ENCODE peak calls at places on chromosomes 13 and 19, in four cellular contexts. K is kidney; E is MCF 10A; F is CD8-positive, alpha-beta T cell. Z is an unnamed sample.

GRCh38 chr13:50284540-50284939 is 269.3 kb downstream of the KCNRG start:
- DNase-seq in K (no peak), E (no peak), F (no peak), Z (no peak)

GRCh38 chr13:24619302-24619701 is 60.9 kb upstream of the ATP12A start:
- DNase-seq in K (no peak), E (no peak), F (no peak), Z (no peak)

GRCh38 chr13:99218545-99218944 is 17.9 kb downstream of the UBAC2 start:
- DNase-seq in K (no peak), E (no peak), F (no peak), Z (no peak)

GRCh38 chr19:8212916-8213315 is 3.7 kb downstream of the CERS4 start:
- DNase-seq in K (no peak), E (no peak), F (no peak), Z (no peak)

GRCh38 chr19:3673506-3674439 is 26.5 kb downstream of the PIP5K1C start:
- DNase-seq in K (no peak), E (no peak), F (no peak), Z (no peak)

GRCh38 chr19:28213476-28214082 is 999.4 kb downstream of the UQCRFS1 start:
- DNase-seq in K (no peak), E (no peak), F (no peak), Z (no peak)

GRCh38 chr13:113746143-113746525 is 12.9 kb upstream of the TMEM255B start:
- DNase-seq in K (peak), E (no peak), F (no peak), Z (no peak)

GRCh38 chr13:99986751-99987150 is 5.2 kb downstream of the ZIC2 start:
- DNase-seq in K (no peak), E (no peak), F (no peak), Z (no peak)

GRCh38 chr19:48400018-48400742 is 6.7 kb downstream of the GRIN2D start:
- DNase-seq in K (no peak), E (peak), F (peak), Z (peak)

GRCh38 chr19:33502521-33502920 is 19.1 kb downstream of the PEPD start:
- DNase-seq in K (no peak), E (no peak), F (no peak), Z (no peak)

GRCh38 chr19:4032436-4032835 is 24.9 kb downstream of the PIAS4 start:
- DNase-seq in K (no peak), E (no peak), F (no peak), Z (no peak)

DNA sequence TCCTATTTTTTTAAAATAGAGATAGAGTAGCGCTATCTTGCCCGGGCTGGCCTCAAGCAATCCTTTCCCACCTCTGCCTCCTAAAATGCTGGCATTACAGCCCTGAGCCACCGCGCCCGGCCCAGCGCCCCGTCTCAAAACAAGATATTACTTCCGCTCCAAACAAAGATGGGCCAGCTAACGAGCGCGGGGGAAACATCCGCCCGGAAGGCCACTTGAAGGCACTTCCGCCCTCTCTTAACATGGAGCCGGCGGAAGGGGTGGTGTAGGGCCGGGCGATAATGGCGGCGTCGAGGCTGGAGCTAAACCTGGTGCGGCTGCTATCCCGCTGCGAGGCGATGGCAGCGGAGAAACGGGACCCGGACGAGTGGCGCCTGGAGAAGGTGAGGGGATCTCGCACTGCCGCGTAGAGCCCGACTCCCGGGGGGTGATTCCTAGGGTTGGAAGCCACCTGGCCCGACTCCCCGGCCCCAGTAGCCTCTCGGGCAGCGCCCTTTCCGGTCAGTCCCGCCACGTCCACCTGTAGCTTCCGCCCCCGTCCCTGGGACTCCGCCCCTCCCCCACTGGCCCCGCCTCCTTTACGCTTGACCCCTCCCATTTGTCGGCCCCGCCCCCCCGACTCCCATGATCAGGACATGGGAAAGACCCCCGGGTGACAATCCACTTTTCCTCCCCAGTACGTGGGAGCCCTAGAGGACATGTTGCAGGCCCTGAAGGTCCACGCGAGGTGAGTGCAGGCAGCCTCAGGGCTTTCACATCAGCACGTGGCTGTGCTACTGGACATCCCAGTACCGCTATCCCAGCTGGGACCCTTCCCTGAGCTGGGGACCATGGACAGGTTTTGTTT is at the start of gene USE1:
- DNase-seq in K (peak), E (peak), F (peak), Z (peak)
- TF ChIP-seq CTCF in K (no peak), E (no peak), F (no peak), Z (no peak)

GRCh38 chr13:110957931-110958330 is 43.1 kb upstream of the ANKRD10 start:
- DNase-seq in K (no peak), E (no peak), F (no peak), Z (no peak)

GRCh38 chr13:110960219-110960618 is 45.4 kb upstream of the ANKRD10 start:
- DNase-seq in K (no peak), E (no peak), F (no peak), Z (no peak)

GRCh38 chr13:110953833-110954532 is 39.1 kb upstream of the ANKRD10 start:
- DNase-seq in K (no peak), E (no peak), F (no peak), Z (no peak)

GRCh38 chr13:110953416-110953815 is 38.5 kb upstream of the ANKRD10 start:
- DNase-seq in K (no peak), E (no peak), F (no peak), Z (no peak)

GRCh38 chr13:110957181-110957884 is 42.5 kb upstream of the ANKRD10 start:
- DNase-seq in K (no peak), E (peak), F (no peak), Z (peak)
- TF ChIP-seq CTCF in K (no peak), E (peak), F (no peak), Z (no peak)

GRCh38 chr13:75685239-75685697 is 49.1 kb downstream of the LMO7 start:
- DNase-seq in K (no peak), E (peak), F (no peak), Z (no peak)
- TF ChIP-seq CTCF in K (no peak), E (no peak), F (no peak), Z (no peak)

GRCh38 chr19:633068-633785 is at the start of gene POLRMT:
- DNase-seq in K (peak), E (peak), F (peak), Z (peak)
- TF ChIP-seq CTCF in K (no peak), E (no peak), F (no peak), Z (peak)

GRCh38 chr19:50646074-50646807 is 3.0 kb upstream of the C19orf81 start:
- DNase-seq in K (no peak), E (peak), F (no peak), Z (no peak)

GRCh38 chr19:50647879-50648615 is 1.2 kb upstream of the C19orf81 start:
- DNase-seq in K (no peak), E (no peak), F (no peak), Z (no peak)

GRCh38 chr19:50651174-50651573 is 1.9 kb downstream of the C19orf81 start:
- DNase-seq in K (no peak), E (no peak), F (no peak), Z (no peak)

GRCh38 chr19:50649433-50650391 is at the start of gene C19orf81:
- DNase-seq in K (no peak), E (peak), F (no peak), Z (no peak)

GRCh38 chr19:50648659-50649058 is 586 bp upstream of the C19orf81 start:
- DNase-seq in K (no peak), E (no peak), F (no peak), Z (no peak)
- TF ChIP-seq CTCF in K (no peak), E (no peak), F (no peak), Z (no peak)

GRCh38 chr13:46735425-46735824 is 61.5 kb downstream of the ESD start:
- DNase-seq in K (no peak), E (no peak), F (no peak), Z (no peak)

GRCh38 chr13:46738055-46738454 is 58.9 kb downstream of the ESD start:
- DNase-seq in K (no peak), E (no peak), F (no peak), Z (no peak)

GRCh38 chr13:46743191-46743590 is 53.8 kb downstream of the ESD start:
- DNase-seq in K (no peak), E (no peak), F (no peak), Z (no peak)

GRCh38 chr13:46736568-46736967 is 60.4 kb downstream of the ESD start:
- DNase-seq in K (no peak), E (no peak), F (no peak), Z (no peak)

GRCh38 chr13:46739447-46740125 is 57.4 kb downstream of the ESD start:
- DNase-seq in K (no peak), E (no peak), F (no peak), Z (no peak)
- TF ChIP-seq CTCF in K (no peak), E (no peak), F (no peak), Z (no peak)

GRCh38 chr13:73684286-73684685 is 449.9 kb downstream of the KLF12 start:
- DNase-seq in K (no peak), E (no peak), F (no peak), Z (no peak)
- TF ChIP-seq CTCF in K (no peak), E (no peak), F (no peak), Z (no peak)

GRCh38 chr19:42532881-42533280 is 4.6 kb upstream of the CEACAM1 start:
- DNase-seq in K (no peak), E (no peak), F (no peak), Z (no peak)

GRCh38 chr19:42531313-42531712 is 3.0 kb upstream of the CEACAM1 start:
- DNase-seq in K (no peak), E (no peak), F (no peak), Z (no peak)

GRCh38 chr19:42524943-42525342 is 3.3 kb downstream of the CEACAM1 start:
- DNase-seq in K (no peak), E (no peak), F (no peak), Z (no peak)

GRCh38 chr19:42528354-42529247 is at the start of gene CEACAM1:
- DNase-seq in K (no peak), E (peak), F (peak), Z (no peak)

DNA sequence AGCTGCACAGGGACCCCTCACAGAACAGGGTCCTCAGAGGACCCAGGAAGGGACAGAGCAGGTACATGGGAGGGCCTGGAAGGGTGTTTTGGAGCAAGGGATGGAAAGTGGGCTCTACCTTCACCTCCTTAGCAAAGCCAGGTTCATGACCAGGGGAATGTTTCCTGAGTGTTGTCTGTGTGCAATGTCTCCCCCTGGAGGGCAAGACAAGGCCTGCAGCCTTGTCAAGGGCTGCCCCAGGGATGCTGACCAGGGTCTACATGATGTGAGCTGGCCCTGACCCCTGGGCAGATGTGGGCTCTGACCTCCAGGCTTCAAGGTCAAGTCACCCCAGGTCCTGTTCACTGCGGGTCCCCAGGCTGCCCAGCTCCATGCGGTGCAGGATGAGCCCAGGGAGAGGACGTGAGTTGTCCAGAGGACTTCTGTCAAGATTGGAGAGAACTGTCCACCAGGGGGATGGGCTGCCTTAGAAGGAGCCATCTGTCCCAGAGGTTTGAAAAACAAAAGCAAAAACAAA is 1.0 kb upstream of the CEACAM1 start:
- DNase-seq in K (no peak), E (peak), F (peak), Z (peak)
- TF ChIP-seq CTCF in K (peak), E (peak), F (peak), Z (peak)

DNA sequence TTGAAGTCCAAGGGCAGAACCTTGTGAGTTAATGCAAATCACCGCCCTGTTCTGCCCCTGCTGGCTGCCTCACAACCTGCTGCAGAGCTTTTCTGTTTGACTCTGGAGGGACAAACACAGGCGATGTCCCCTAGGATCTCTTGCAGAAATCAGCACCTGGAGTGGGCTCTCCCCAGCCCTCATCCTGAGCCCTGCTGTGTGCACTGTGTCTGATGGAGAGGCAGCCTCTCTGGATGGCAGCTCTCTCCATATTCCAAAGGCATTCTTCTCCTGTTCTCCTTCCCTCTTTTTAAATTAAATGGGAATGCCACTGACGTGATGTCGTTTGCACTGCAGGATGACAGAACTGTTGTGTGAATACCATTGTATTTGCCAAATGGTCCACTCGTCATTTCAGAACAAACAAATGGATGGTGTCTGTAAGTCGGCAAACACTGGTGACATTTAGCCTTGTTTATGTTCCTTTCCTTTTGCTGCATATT is 184.1 kb downstream of the ZNF536 start:
- DNase-seq in K (no peak), E (no peak), F (no peak), Z (no peak)
- TF ChIP-seq CTCF in K (no peak), E (no peak), F (no peak), Z (no peak)

GRCh38 chr19:50510121-50510670 is 795 bp downstream of the JOSD2 start:
- DNase-seq in K (peak), E (no peak), F (no peak), Z (peak)

GRCh38 chr19:50509366-50509765 is 1.6 kb downstream of the JOSD2 start:
- DNase-seq in K (peak), E (no peak), F (no peak), Z (no peak)

GRCh38 chr19:50512112-50512998 is 1.4 kb downstream of the ASPDH start:
- DNase-seq in K (peak), E (no peak), F (no peak), Z (no peak)

GRCh38 chr19:50510700-50511068 is 307 bp downstream of the JOSD2 start:
- DNase-seq in K (no peak), E (no peak), F (no peak), Z (no peak)

GRCh38 chr19:50511069-50511822 is at the start of gene JOSD2:
- DNase-seq in K (peak), E (peak), F (peak), Z (peak)
- TF ChIP-seq CTCF in K (no peak), E (no peak), F (no peak), Z (no peak)